ENCODE peak calls at places on chromosomes 3 and 15, in nine cellular contexts. E, X, S, Q, G, L, P, U and M are unnamed samples.

GRCh38 chr3:173857154-173857553 is 459.6 kb downstream of the NLGN1 start:
- DNase-seq in P (no peak), E (no peak), G (no peak), L (no peak), Q (no peak), X (no peak), S (no peak), U (no peak), M (no peak)

GRCh38 chr15:75753145-75753544 is 40.5 kb upstream of the CSPG4 start:
- DNase-seq in P (no peak), E (no peak), U (no peak), X (no peak), L (no peak), S (no peak), G (no peak), Q (no peak), M (no peak)

GRCh38 chr15:67033521-67033920 is 31.9 kb upstream of the SMAD3 start:
- DNase-seq in E (no peak), S (no peak), L (no peak), P (no peak), Q (no peak), U (peak; percentile 52), G (no peak), X (no peak), M (peak; percentile 52)

GRCh38 chr15:26665950-26666921 is 106.6 kb downstream of the GABRB3 start:
- DNase-seq in S (no peak), P (no peak), E (no peak), L (no peak), X (no peak), G (no peak), U (peak; percentile 79), Q (no peak), M (peak; percentile 84)

GRCh38 chr3:62940763-62941632 is 65.8 kb upstream of the CADPS start:
- DNase-seq in Q (no peak), G (no peak), S (no peak), U (no peak), E (no peak), P (no peak), L (no peak), X (no peak), M (peak; percentile 18)

GRCh38 chr3:136247436-136247835 is 2.7 kb upstream of the PCCB start:
- DNase-seq in L (no peak), X (no peak), G (no peak), Q (no peak), E (no peak), U (peak; percentile 32), P (no peak), S (no peak), M (peak; percentile 6)

GRCh38 chr15:33126559-33127290 is 67.8 kb downstream of the FMN1 start:
- DNase-seq in X (peak; percentile 98), S (peak; percentile 27), U (no peak), L (peak; percentile 91), G (peak; percentile 96), P (peak; percentile 31), E (peak; percentile 58), Q (peak; percentile 44), M (peak; percentile 42)

GRCh38 chr15:79265167-79265566 is 17.4 kb upstream of the ANKRD34C start:
- DNase-seq in Q (no peak), S (no peak), P (no peak), U (no peak), E (no peak), X (no peak), L (no peak), G (peak; percentile 5), M (peak; percentile 7)

GRCh38 chr3:24323272-24323671 is 171.4 kb downstream of the THRB start:
- DNase-seq in U (no peak), L (no peak), Q (no peak), X (no peak), S (no peak), P (no peak), E (no peak), G (peak; percentile 15), M (no peak)

GRCh38 chr15:74642328-74642723 is 26.7 kb downstream of the CLK3 start:
- DNase-seq in E (no peak), Q (no peak), U (no peak), S (no peak), L (peak; percentile 90), G (no peak), P (no peak), X (no peak), M (no peak)

GRCh38 chr15:28955160-28955502 is 69.4 kb downstream of the APBA2 start:
- DNase-seq in P (no peak), Q (no peak), L (no peak), X (peak; percentile 65), S (no peak), G (peak; percentile 93), E (no peak), U (peak; percentile 11), M (no peak)

GRCh38 chr3:186224211-186224610 is 115.3 kb upstream of the ETV5 start:
- DNase-seq in X (no peak), Q (no peak), L (no peak), E (no peak), G (no peak), U (no peak), P (no peak), S (no peak), M (no peak)

GRCh38 chr3:48428088-48428862 is 1.6 kb downstream of the PLXNB1 start:
- DNase-seq in Q (no peak), G (no peak), L (peak; percentile 4), S (no peak), X (no peak), U (peak; percentile 59), P (no peak), E (no peak), M (peak; percentile 79)

GRCh38 chr15:99409097-99409473 is 156.7 kb upstream of the MEF2A start:
- DNase-seq in U (peak; percentile 74), L (no peak), E (peak; percentile 35), Q (no peak), P (peak; percentile 86), X (peak; percentile 47), S (no peak), G (peak; percentile 69), M (peak; percentile 68)

GRCh38 chr3:52225452-52226228 is at the start of gene TLR9:
- DNase-seq in G (no peak), Q (no peak), U (peak; percentile 28), P (no peak), X (no peak), S (no peak), L (no peak), E (no peak), M (no peak)

GRCh38 chr3:177932346-177932745 is 603.9 kb upstream of the KCNMB2 start:
- DNase-seq in L (no peak), S (no peak), G (peak; percentile 26), Q (no peak), U (no peak), X (no peak), P (no peak), E (no peak), M (no peak)

GRCh38 chr3:71998995-71999673 is 214.2 kb upstream of the PROK2 start:
- DNase-seq in P (peak; percentile 9), U (no peak), X (peak; percentile 98), G (peak; percentile 50), L (no peak), E (no peak), S (no peak), Q (no peak), M (no peak)

GRCh38 chr15:41948499-41948898 is 23.9 kb downstream of the EHD4 start:
- DNase-seq in L (no peak), S (no peak), U (no peak), G (no peak), Q (no peak), E (no peak), X (no peak), P (no peak), M (no peak)

GRCh38 chr3:196712514-196713413 is 587 bp downstream of the PIGX start:
- DNase-seq in S (peak; percentile 78), E (peak; percentile 70), U (peak; percentile 53), P (peak; percentile 62), X (peak; percentile 59), L (peak; percentile 85), G (peak; percentile 68), Q (peak; percentile 70), M (peak; percentile 73)

GRCh38 chr3:49377483-49377882 is 19.3 kb upstream of the GPX1 start:
- DNase-seq in G (peak; percentile 58), P (no peak), X (no peak), S (no peak), U (no peak), E (no peak), L (no peak), Q (no peak), M (no peak)

GRCh38 chr3:73471986-73472385 is 152.8 kb downstream of the PDZRN3 start:
- DNase-seq in G (no peak), S (no peak), P (no peak), U (no peak), X (no peak), Q (no peak), L (no peak), E (no peak), M (no peak)

GRCh38 chr3:157498374-157498773 is 4.8 kb downstream of the VEPH1 start:
- DNase-seq in S (no peak), G (no peak), P (no peak), E (no peak), U (no peak), L (no peak), X (no peak), Q (no peak), M (no peak)

GRCh38 chr3:138688871-138689299 is 80.3 kb downstream of the FAIM start:
- DNase-seq in G (no peak), L (no peak), X (no peak), S (no peak), Q (no peak), E (no peak), P (no peak), U (no peak), M (no peak)

GRCh38 chr3:133857767-133858166 is 37.9 kb downstream of the RAB6B start:
- DNase-seq in G (no peak), E (no peak), U (no peak), P (no peak), Q (no peak), S (no peak), L (no peak), X (no peak), M (no peak)

GRCh38 chr3:123724306-123724705 is 139.5 kb upstream of the HACD2 start:
- DNase-seq in L (no peak), S (no peak), X (no peak), G (peak; percentile 69), E (no peak), U (peak; percentile 47), P (no peak), Q (no peak), M (peak; percentile 78)

GRCh38 chr3:40185029-40185695 is 124.3 kb upstream of the EIF1B start:
- DNase-seq in G (peak; percentile 3), L (no peak), P (no peak), Q (no peak), X (no peak), S (no peak), U (no peak), E (no peak), M (no peak)

GRCh38 chr15:59543721-59544547 is 67.6 kb upstream of the GCNT3 start:
- DNase-seq in P (no peak), U (no peak), E (no peak), X (no peak), L (no peak), Q (no peak), G (no peak), S (no peak), M (no peak)

GRCh38 chr3:111582114-111582461 is 13.1 kb downstream of the ZBED2 start:
- DNase-seq in E (no peak), X (peak; percentile 74), P (peak; percentile 74), U (no peak), S (no peak), L (no peak), G (peak; percentile 97), Q (no peak), M (no peak)

GRCh38 chr3:133209871-133210550 is 171.8 kb downstream of the TMEM108 start:
- DNase-seq in U (no peak), P (no peak), S (no peak), X (peak; percentile 70), L (no peak), E (no peak), G (peak; percentile 83), Q (no peak), M (no peak)

GRCh38 chr15:88454231-88454630 is 13.0 kb downstream of the MRPL46 start:
- DNase-seq in X (no peak), Q (no peak), L (no peak), G (peak; percentile 23), E (no peak), U (no peak), S (no peak), P (no peak), M (no peak)

GRCh38 chr3:137768021-137768360 is 3.9 kb downstream of the SOX14 start:
- DNase-seq in L (no peak), U (no peak), S (no peak), E (no peak), X (no peak), Q (no peak), P (no peak), G (no peak), M (no peak)